ENCODE peak calls at places on chromosomes 2 and 18, in ten cellular contexts. A is substantia nigra; S is cardiac fibroblast; E is lower lobe of right lung; F is tibial artery; P is NCI-H146; L is GM03348; W is stimulated activated naive CD4-positive, alpha-beta T cell; C is NCI-H187; I is memory B cell. V is an unnamed sample.

GRCh38 chr18:48360376-48361021 is 48.7 kb downstream of the ZBTB7C start:
- DNase-seq in A (no peak), S (no peak), E (no peak), F (no peak), P (no peak), L (no peak), W (no peak), C (no peak), I (no peak), V (no peak)

GRCh38 chr18:9547767-9548166 is 66.6 kb downstream of the PPP4R1 start:
- DNase-seq in A (no peak), S (no peak), E (no peak), F (no peak), P (no peak), L (no peak), W (no peak), C (no peak), I (no peak), V (no peak)

GRCh38 chr2:172806426-172807008 is 70.9 kb downstream of the RAPGEF4 start:
- DNase-seq in A (peak; percentile 18), S (peak; percentile 79), E (no peak), F (no peak), P (peak; percentile 35), L (peak; percentile 67), W (no peak), C (no peak), I (peak; percentile 2), V (no peak)

GRCh38 chr2:169039702-169040101 is 8.6 kb upstream of the ABCB11 start:
- DNase-seq in A (no peak), S (no peak), E (no peak), F (no peak), P (no peak), L (no peak), W (no peak), C (no peak), I (no peak), V (no peak)

GRCh38 chr2:218229239-218229638 is 12.2 kb downstream of the ARPC2 start:
- DNase-seq in A (no peak), S (peak; percentile 86), E (no peak), F (peak; percentile 26), P (no peak), L (peak; percentile 76), W (no peak), C (no peak), I (peak; percentile 16), V (peak; percentile 34)

GRCh38 chr2:146634256-146635068 is 1210.4 kb upstream of the ACVR2A start:
- DNase-seq in A (no peak), S (peak; percentile 12), E (no peak), F (no peak), P (no peak), L (peak; percentile 39), W (no peak), C (no peak), I (no peak), V (no peak)

GRCh38 chr18:57666818-57667497 is 45.3 kb upstream of the NARS1 start:
- DNase-seq in A (no peak), S (peak; percentile 69), E (no peak), F (no peak), P (no peak), L (peak; percentile 46), W (no peak), C (no peak), I (no peak), V (no peak)

GRCh38 chr2:7281802-7282201 is 364.6 kb downstream of the RNF144A start:
- DNase-seq in A (no peak), S (no peak), E (no peak), F (no peak), P (no peak), L (no peak), W (no peak), C (no peak), I (no peak), V (no peak)

GRCh38 chr18:67318651-67319050 is 197.9 kb downstream of the DSEL start:
- DNase-seq in A (no peak), S (peak; percentile 7), E (no peak), F (no peak), P (no peak), L (peak; percentile 35), W (no peak), C (no peak), I (no peak), V (no peak)

GRCh38 chr18:46700026-46700425 is 43.0 kb upstream of the LOXHD1 start:
- DNase-seq in A (no peak), S (no peak), E (no peak), F (no peak), P (no peak), L (no peak), W (no peak), C (no peak), I (no peak), V (no peak)

GRCh38 chr2:88074150-88074549 is 6.5 kb downstream of the SMYD1 start:
- DNase-seq in A (no peak), S (no peak), E (no peak), F (no peak), P (no peak), L (no peak), W (no peak), C (no peak), I (no peak), V (no peak)

GRCh38 chr2:183112575-183112974 is 11.7 kb upstream of the NUP35 start:
- DNase-seq in A (no peak), S (no peak), E (no peak), F (no peak), P (no peak), L (no peak), W (no peak), C (no peak), I (no peak), V (no peak)

GRCh38 chr2:68548396-68548795 is 81.0 kb downstream of the APLF start:
- DNase-seq in A (no peak), S (peak; percentile 50), E (no peak), F (no peak), P (no peak), L (no peak), W (no peak), C (no peak), I (no peak), V (no peak)

GRCh38 chr2:134337617-134338016 is 83.7 kb downstream of the MGAT5 start:
- DNase-seq in A (no peak), S (no peak), E (no peak), F (no peak), P (no peak), L (no peak), W (no peak), C (no peak), I (no peak), V (no peak)

GRCh38 chr2:11111811-11112425 is 43.3 kb upstream of the SLC66A3 start:
- DNase-seq in A (no peak), S (no peak), E (no peak), F (no peak), P (no peak), L (no peak), W (no peak), C (no peak), I (no peak), V (no peak)

GRCh38 chr2:42939411-42940206 is 147.2 kb upstream of the HAAO start:
- DNase-seq in A (no peak), S (no peak), E (no peak), F (no peak), P (no peak), L (no peak), W (no peak), C (no peak), I (no peak), V (no peak)

GRCh38 chr2:10584843-10585475 is 104.8 kb downstream of the NOL10 start:
- DNase-seq in A (no peak), S (peak; percentile 73), E (no peak), F (no peak), P (no peak), L (peak; percentile 71), W (no peak), C (no peak), I (no peak), V (no peak)

GRCh38 chr2:228318218-228318617 is 136.7 kb upstream of the SPHKAP start:
- DNase-seq in A (peak; percentile 20), S (peak; percentile 20), E (no peak), F (no peak), P (no peak), L (peak; percentile 5), W (no peak), C (no peak), I (no peak), V (no peak)

GRCh38 chr18:36321636-36322407 is 24.3 kb downstream of the FHOD3 start:
- DNase-seq in A (no peak), S (peak; percentile 29), E (no peak), F (no peak), P (no peak), L (peak; percentile 39), W (no peak), C (no peak), I (no peak), V (no peak)

GRCh38 chr2:237697586-237698337 is 70.4 kb downstream of the LRRFIP1 start:
- DNase-seq in A (no peak), S (peak; percentile 56), E (no peak), F (no peak), P (no peak), L (no peak), W (no peak), C (no peak), I (no peak), V (no peak)

GRCh38 chr2:98736464-98736889 is 5.5 kb upstream of the MGAT4A start:
- DNase-seq in A (no peak), S (no peak), E (no peak), F (no peak), P (no peak), L (no peak), W (no peak), C (no peak), I (no peak), V (no peak)

GRCh38 chr2:181309576-181309975 is 147.6 kb upstream of the ITGA4 start:
- DNase-seq in A (no peak), S (no peak), E (no peak), F (no peak), P (no peak), L (no peak), W (no peak), C (no peak), I (no peak), V (no peak)

GRCh38 chr2:21515903-21516302 is 392.1 kb downstream of the TDRD15 start:
- DNase-seq in A (no peak), S (no peak), E (no peak), F (no peak), P (no peak), L (no peak), W (no peak), C (no peak), I (no peak), V (no peak)

GRCh38 chr2:239318091-239318725 is 82.6 kb downstream of the HDAC4 start:
- DNase-seq in A (no peak), S (peak; percentile 20), E (peak; percentile 18), F (peak; percentile 6), P (no peak), L (no peak), W (no peak), C (no peak), I (no peak), V (no peak)

GRCh38 chr2:133422946-133423345 is 145.3 kb downstream of the NCKAP5 start:
- DNase-seq in A (no peak), S (peak; percentile 8), E (no peak), F (no peak), P (no peak), L (peak; percentile 6), W (no peak), C (no peak), I (no peak), V (no peak)

GRCh38 chr2:227942021-227942420 is 70.6 kb downstream of the DAW1 start:
- DNase-seq in A (no peak), S (no peak), E (no peak), F (no peak), P (no peak), L (no peak), W (no peak), C (no peak), I (no peak), V (no peak)

V was measured in GM12892.